ENCODE peak calls at places on chromosomes 12 and 14, in four cellular contexts. One of them, this sample, is unnamed.

GRCh38 chr12:42967850-42968249 is 378.3 kb upstream of the PRICKLE1 start:
- DNase-seq in GM12878: no peak
- DNase-seq in K562: no peak
- DNase-seq in HepG2: no peak
- DNase-seq in this sample: no peak

GRCh38 chr12:10395390-10395998 is 5.7 kb upstream of the KLRK1 start:
- DNase-seq in HepG2: peak
- DNase-seq in GM12878: peak
- DNase-seq in K562: no peak
- DNase-seq in this sample: no peak

GRCh38 chr12:42684171-42685071 is 94.9 kb upstream of the PRICKLE1 start:
- DNase-seq in GM12878: no peak
- DNase-seq in HepG2: no peak
- DNase-seq in K562: no peak
- DNase-seq in this sample: no peak

GRCh38 chr14:21109377-21110260 is 8.8 kb downstream of the TMEM253 start:
- DNase-seq in K562: no peak
- DNase-seq in HepG2: peak
- DNase-seq in GM12878: peak
- DNase-seq in this sample: no peak

GRCh38 chr14:103292426-103293374 is 41.3 kb upstream of the EIF5 start:
- DNase-seq in GM12878: peak
- DNase-seq in K562: peak
- DNase-seq in HepG2: peak
- DNase-seq in this sample: peak

GRCh38 chr12:91651728-91652127 is 469.1 kb upstream of the DCN start:
- DNase-seq in K562: no peak
- DNase-seq in HepG2: no peak
- DNase-seq in GM12878: no peak
- DNase-seq in this sample: no peak

GRCh38 chr14:69056389-69056788 is 77.3 kb upstream of the ACTN1 start:
- DNase-seq in GM12878: no peak
- DNase-seq in HepG2: no peak
- DNase-seq in K562: no peak
- DNase-seq in this sample: no peak

GRCh38 chr14:97036096-97036852 is 239.1 kb downstream of the VRK1 start:
- DNase-seq in K562: no peak
- DNase-seq in HepG2: no peak
- DNase-seq in GM12878: no peak
- DNase-seq in this sample: no peak

GRCh38 chr12:46343122-46343852 is 29.3 kb downstream of the SLC38A2 start:
- DNase-seq in GM12878: no peak
- DNase-seq in K562: no peak
- DNase-seq in HepG2: no peak
- DNase-seq in this sample: no peak

GRCh38 chr12:102120886-102121285 is 903 bp downstream of the PARPBP start:
- DNase-seq in HepG2: peak
- DNase-seq in GM12878: no peak
- DNase-seq in K562: peak
- DNase-seq in this sample: no peak

GRCh38 chr12:94174576-94174975 is 26.2 kb downstream of the PLXNC1 start:
- DNase-seq in HepG2: no peak
- DNase-seq in K562: no peak
- DNase-seq in GM12878: no peak
- DNase-seq in this sample: no peak

GRCh38 chr14:36948157-36948859 is 224.1 kb downstream of the SLC25A21 start:
- DNase-seq in HepG2: no peak
- DNase-seq in GM12878: no peak
- DNase-seq in K562: no peak
- DNase-seq in this sample: no peak

GRCh38 chr12:85996280-85996679 is 122.2 kb downstream of the NTS start:
- DNase-seq in HepG2: no peak
- DNase-seq in GM12878: no peak
- DNase-seq in K562: no peak
- DNase-seq in this sample: no peak

GRCh38 chr14:24513009-24513408 is 4.9 kb upstream of the CMA1 start:
- DNase-seq in HepG2: no peak
- DNase-seq in K562: no peak
- DNase-seq in GM12878: no peak
- DNase-seq in this sample: no peak

DNA sequence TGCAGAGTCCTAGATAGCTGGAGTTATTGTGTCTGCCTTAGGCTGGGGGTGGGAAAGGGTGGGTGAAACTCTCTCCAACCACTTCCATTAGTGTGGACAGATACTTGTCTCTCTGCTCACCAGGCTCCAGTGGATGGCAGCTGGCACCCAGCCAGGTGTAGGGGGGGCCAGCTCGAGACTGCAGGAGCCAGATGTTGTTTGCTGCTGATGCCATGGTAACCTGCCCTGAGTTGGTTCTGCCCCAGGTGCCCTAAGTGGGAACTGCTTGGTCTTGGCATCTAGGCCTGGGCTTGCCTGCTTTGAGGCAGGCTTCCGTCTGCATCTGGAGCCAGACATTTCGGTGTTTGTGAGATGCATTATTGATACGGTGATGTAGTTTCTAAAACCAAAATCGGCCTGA is 82.2 kb downstream of the ADCK1 start:
- DNase-seq in K562: peak
- DNase-seq in HepG2: no peak
- DNase-seq in GM12878: no peak
- DNase-seq in this sample: no peak
- TF ChIP-seq CBX5 in K562: no peak
- TF ChIP-seq CBX5 in HepG2: no peak
- TF ChIP-seq CBX5 in GM12878: no peak
- TF ChIP-seq CBX5 in this sample: no peak

GRCh38 chr14:73943083-73943482 is 6.8 kb downstream of the FAM161B start:
- DNase-seq in K562: no peak
- DNase-seq in GM12878: no peak
- DNase-seq in HepG2: peak
- DNase-seq in this sample: no peak

GRCh38 chr14:73942180-73942579 is 7.7 kb downstream of the FAM161B start:
- DNase-seq in K562: peak
- DNase-seq in HepG2: no peak
- DNase-seq in GM12878: no peak
- DNase-seq in this sample: no peak

GRCh38 chr14:73949752-73950734 is at the start of the genes COQ6 and FAM161B:
- DNase-seq in GM12878: peak
- DNase-seq in K562: peak
- DNase-seq in HepG2: peak
- DNase-seq in this sample: peak

GRCh38 chr14:73944432-73945158 is 5.3 kb downstream of the FAM161B start:
- DNase-seq in K562: no peak
- DNase-seq in GM12878: no peak
- DNase-seq in HepG2: no peak
- DNase-seq in this sample: no peak

GRCh38 chr14:73945159-73945670 is 4.7 kb downstream of the FAM161B start:
- DNase-seq in HepG2: no peak
- DNase-seq in GM12878: no peak
- DNase-seq in K562: no peak
- DNase-seq in this sample: no peak
- TF ChIP-seq CBX5 in HepG2: no peak
- TF ChIP-seq CBX5 in GM12878: no peak
- TF ChIP-seq CBX5 in K562: no peak
- TF ChIP-seq CBX5 in this sample: no peak

DNA sequence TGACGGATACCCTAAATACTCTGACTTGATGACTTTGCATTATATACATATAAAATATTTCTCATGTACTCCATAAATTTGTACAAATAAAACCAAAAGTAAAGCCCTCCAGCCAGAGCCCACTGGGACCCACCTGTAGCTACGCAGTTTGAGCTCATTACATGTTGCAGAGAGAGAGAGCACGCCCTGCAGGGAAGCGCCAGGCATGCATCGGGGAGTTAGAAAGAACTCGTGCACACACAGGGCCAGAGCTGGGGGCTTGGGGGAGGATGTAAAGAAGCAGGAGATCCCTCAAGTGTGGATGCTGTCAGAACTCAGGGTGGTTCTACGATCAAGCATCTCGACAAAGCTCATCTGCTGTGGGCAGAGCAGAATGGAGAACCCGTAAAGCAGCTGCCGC is 178.5 kb upstream of the RTL1 start:
- DNase-seq in HepG2: no peak
- DNase-seq in GM12878: no peak
- DNase-seq in K562: no peak
- DNase-seq in this sample: no peak
- TF ChIP-seq CBX5 in HepG2: no peak
- TF ChIP-seq CBX5 in GM12878: no peak
- TF ChIP-seq CBX5 in K562: no peak
- TF ChIP-seq CBX5 in this sample: no peak

GRCh38 chr14:95101736-95102677 is 55.3 kb downstream of the DICER1 start:
- DNase-seq in GM12878: no peak
- DNase-seq in K562: no peak
- DNase-seq in HepG2: no peak
- DNase-seq in this sample: no peak

GRCh38 chr14:95107711-95108110 is 49.6 kb downstream of the DICER1 start:
- DNase-seq in K562: no peak
- DNase-seq in HepG2: no peak
- DNase-seq in GM12878: no peak
- DNase-seq in this sample: no peak

GRCh38 chr14:95106966-95107365 is 50.4 kb downstream of the DICER1 start:
- DNase-seq in HepG2: no peak
- DNase-seq in K562: no peak
- DNase-seq in GM12878: no peak
- DNase-seq in this sample: no peak

GRCh38 chr14:95102678-95103039 is 54.7 kb downstream of the DICER1 start:
- DNase-seq in GM12878: no peak
- DNase-seq in HepG2: no peak
- DNase-seq in K562: no peak
- DNase-seq in this sample: no peak

DNA sequence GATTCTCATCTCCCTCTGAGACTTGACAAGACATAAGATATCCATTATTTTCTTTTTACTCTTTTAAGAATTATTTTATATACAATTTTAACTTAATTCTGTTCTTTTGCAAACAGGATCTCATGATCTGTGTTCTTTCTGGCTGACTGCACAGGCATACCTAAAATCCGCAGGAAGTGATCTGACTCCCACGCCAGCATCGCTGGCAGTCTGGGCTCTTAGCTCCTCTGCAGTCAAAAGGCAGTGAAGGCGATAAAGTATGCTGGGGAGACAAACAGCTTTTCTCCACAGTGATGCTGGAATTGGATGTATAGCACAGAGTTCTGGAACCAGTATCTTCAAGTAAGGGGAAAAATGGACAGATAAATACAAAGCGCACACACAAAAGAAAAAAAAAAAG is 52.4 kb downstream of the DICER1 start:
- DNase-seq in HepG2: no peak
- DNase-seq in GM12878: no peak
- DNase-seq in K562: no peak
- DNase-seq in this sample: no peak
- TF ChIP-seq CBX5 in HepG2: no peak
- TF ChIP-seq CBX5 in GM12878: no peak
- TF ChIP-seq CBX5 in K562: no peak
- TF ChIP-seq CBX5 in this sample: no peak

DNA sequence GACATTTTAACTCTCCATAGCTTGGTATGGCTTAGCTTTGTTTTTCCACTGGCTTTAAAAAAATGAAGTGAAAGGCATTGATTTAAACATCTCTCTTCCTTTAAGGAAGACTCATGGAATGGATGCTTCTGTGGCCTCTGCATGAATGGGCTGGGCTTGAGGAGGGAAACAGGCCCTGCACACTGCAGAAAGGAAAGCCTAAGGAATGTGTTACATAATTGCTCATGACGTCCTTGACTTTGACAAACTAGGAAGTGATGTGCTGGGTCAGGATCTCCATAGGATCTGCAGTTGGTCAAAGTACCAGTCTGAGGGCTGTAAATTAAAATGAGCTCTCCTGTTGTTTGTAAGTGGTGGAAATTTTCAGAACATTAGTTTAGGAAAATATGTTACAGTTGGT is 12.7 kb downstream of the SAMD4A start:
- DNase-seq in HepG2: no peak
- DNase-seq in GM12878: no peak
- DNase-seq in K562: no peak
- DNase-seq in this sample: no peak
- TF ChIP-seq CBX5 in HepG2: no peak
- TF ChIP-seq CBX5 in GM12878: no peak
- TF ChIP-seq CBX5 in K562: no peak
- TF ChIP-seq CBX5 in this sample: no peak

GRCh38 chr14:54593860-54594259 is 26.9 kb downstream of the SAMD4A start:
- DNase-seq in K562: no peak
- DNase-seq in GM12878: no peak
- DNase-seq in HepG2: no peak
- DNase-seq in this sample: no peak
- TF ChIP-seq CBX5 in K562: no peak
- TF ChIP-seq CBX5 in GM12878: no peak
- TF ChIP-seq CBX5 in HepG2: no peak
- TF ChIP-seq CBX5 in this sample: no peak

GRCh38 chr12:117002040-117002832 is 91.5 kb downstream of the FBXW8 start:
- DNase-seq in K562: no peak
- DNase-seq in HepG2: no peak
- DNase-seq in GM12878: no peak
- DNase-seq in this sample: no peak
- TF ChIP-seq CBX5 in K562: no peak
- TF ChIP-seq CBX5 in HepG2: no peak
- TF ChIP-seq CBX5 in GM12878: no peak
- TF ChIP-seq CBX5 in this sample: no peak

DNA sequence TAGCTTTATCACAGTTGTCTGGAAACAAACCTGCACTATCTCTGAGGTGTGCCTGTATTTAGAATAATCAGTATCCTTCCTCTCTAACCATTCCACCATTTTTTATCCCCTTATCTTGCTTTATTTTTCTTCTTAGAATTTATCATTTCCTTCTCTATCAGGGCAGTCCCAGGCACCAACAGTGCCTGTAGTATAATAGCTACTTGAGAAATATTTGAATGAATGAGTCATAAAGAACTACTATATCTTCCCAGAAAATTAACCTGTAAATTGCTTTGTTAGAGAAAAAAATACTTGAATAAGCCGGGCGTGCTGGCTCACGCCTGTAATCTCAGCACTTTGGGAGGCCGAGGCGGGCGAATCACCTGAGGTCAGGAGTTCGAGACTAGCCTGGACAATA is 21.2 kb upstream of the FOXJ2 start:
- DNase-seq in HepG2: no peak
- DNase-seq in K562: no peak
- DNase-seq in GM12878: no peak
- DNase-seq in this sample: no peak
- TF ChIP-seq CBX5 in HepG2: no peak
- TF ChIP-seq CBX5 in K562: no peak
- TF ChIP-seq CBX5 in GM12878: no peak
- TF ChIP-seq CBX5 in this sample: no peak

This sample was measured in H1.